ENCODE peak calls at places on chromosomes 6 and 20, in five cellular contexts. One of them, this sample, is unnamed.

GRCh38 chr6:9623985-9624384 is 790.9 kb downstream of the TFAP2A start:
- DNase-seq in sigmoid colon: no peak
- DNase-seq in fibroblast of lung: no peak
- DNase-seq in hepatocyte: no peak
- DNase-seq in left ventricle myocardium inferior: no peak
- DNase-seq in this sample: no peak

GRCh38 chr6:111995409-111995808 is 58.5 kb upstream of the CCN6 start:
- DNase-seq in fibroblast of lung: peak; percentile 60
- DNase-seq in left ventricle myocardium inferior: no peak
- DNase-seq in hepatocyte: no peak
- DNase-seq in sigmoid colon: no peak
- DNase-seq in this sample: no peak

GRCh38 chr20:35134472-35134871 is 12.7 kb downstream of the EDEM2 start:
- DNase-seq in hepatocyte: no peak
- DNase-seq in sigmoid colon: no peak
- DNase-seq in left ventricle myocardium inferior: peak; percentile 36
- DNase-seq in fibroblast of lung: peak; percentile 25
- DNase-seq in this sample: no peak

GRCh38 chr20:46512943-46513844 is at the start of gene ZNF334:
- DNase-seq in left ventricle myocardium inferior: peak; percentile 66
- DNase-seq in hepatocyte: peak; percentile 90
- DNase-seq in fibroblast of lung: peak; percentile 65
- DNase-seq in sigmoid colon: peak; percentile 76
- DNase-seq in this sample: no peak

GRCh38 chr20:64150756-64151633 is 13.3 kb upstream of the MYT1 start:
- DNase-seq in sigmoid colon: peak; percentile 26
- DNase-seq in left ventricle myocardium inferior: no peak
- DNase-seq in hepatocyte: no peak
- DNase-seq in fibroblast of lung: no peak
- DNase-seq in this sample: no peak

GRCh38 chr20:64140421-64140820 is 23.8 kb upstream of the MYT1 start:
- DNase-seq in sigmoid colon: peak; percentile 43
- DNase-seq in hepatocyte: peak; percentile 37
- DNase-seq in fibroblast of lung: no peak
- DNase-seq in left ventricle myocardium inferior: no peak
- DNase-seq in this sample: no peak

GRCh38 chr6:100818066-100818465 is 63.1 kb downstream of the ASCC3 start:
- DNase-seq in left ventricle myocardium inferior: no peak
- DNase-seq in fibroblast of lung: peak; percentile 13
- DNase-seq in hepatocyte: no peak
- DNase-seq in sigmoid colon: no peak
- DNase-seq in this sample: no peak

GRCh38 chr6:27814665-27815424 is 97.4 kb downstream of the OR2B2 start:
- DNase-seq in left ventricle myocardium inferior: no peak
- DNase-seq in hepatocyte: peak; percentile 87
- DNase-seq in fibroblast of lung: peak; percentile 99
- DNase-seq in sigmoid colon: peak; percentile 86
- DNase-seq in this sample: peak; percentile 79

GRCh38 chr6:136656121-136656520 is 105.9 kb upstream of the MAP7 start:
- DNase-seq in hepatocyte: no peak
- DNase-seq in fibroblast of lung: peak; percentile 42
- DNase-seq in sigmoid colon: no peak
- DNase-seq in left ventricle myocardium inferior: no peak
- DNase-seq in this sample: no peak

GRCh38 chr20:19786311-19786710 is 28.3 kb downstream of the RIN2 start:
- DNase-seq in left ventricle myocardium inferior: peak; percentile 59
- DNase-seq in hepatocyte: no peak
- DNase-seq in fibroblast of lung: peak; percentile 90
- DNase-seq in sigmoid colon: peak; percentile 63
- DNase-seq in this sample: no peak

GRCh38 chr6:79167931-79168694 is 66.4 kb downstream of the HMGN3 start:
- DNase-seq in sigmoid colon: no peak
- DNase-seq in left ventricle myocardium inferior: no peak
- DNase-seq in fibroblast of lung: peak; percentile 27
- DNase-seq in hepatocyte: no peak
- DNase-seq in this sample: no peak

GRCh38 chr6:17707371-17707651 is 586 bp upstream of the NUP153 start:
- DNase-seq in sigmoid colon: no peak
- DNase-seq in hepatocyte: no peak
- DNase-seq in left ventricle myocardium inferior: no peak
- DNase-seq in fibroblast of lung: no peak
- DNase-seq in this sample: no peak

GRCh38 chr6:170083236-170084051 is 207.4 kb downstream of the DLL1 start:
- DNase-seq in left ventricle myocardium inferior: peak; percentile 6
- DNase-seq in fibroblast of lung: no peak
- DNase-seq in sigmoid colon: no peak
- DNase-seq in hepatocyte: no peak
- DNase-seq in this sample: no peak

GRCh38 chr6:45421700-45422540 is 44.2 kb upstream of the SUPT3H start:
- DNase-seq in left ventricle myocardium inferior: peak; percentile 54
- DNase-seq in hepatocyte: peak; percentile 70
- DNase-seq in fibroblast of lung: peak; percentile 81
- DNase-seq in sigmoid colon: peak; percentile 78
- DNase-seq in this sample: peak; percentile 20

GRCh38 chr6:70673601-70674000 is 5.9 kb downstream of the SMAP1 start:
- DNase-seq in left ventricle myocardium inferior: no peak
- DNase-seq in hepatocyte: no peak
- DNase-seq in fibroblast of lung: peak; percentile 8
- DNase-seq in sigmoid colon: no peak
- DNase-seq in this sample: no peak

GRCh38 chr20:2234788-2235187 is 61.0 kb upstream of the TGM3 start:
- DNase-seq in left ventricle myocardium inferior: no peak
- DNase-seq in sigmoid colon: no peak
- DNase-seq in hepatocyte: no peak
- DNase-seq in fibroblast of lung: no peak
- DNase-seq in this sample: no peak

GRCh38 chr6:28490191-28490890 is 25.3 kb downstream of the GPX6 start:
- DNase-seq in sigmoid colon: no peak
- DNase-seq in hepatocyte: peak; percentile 56
- DNase-seq in fibroblast of lung: no peak
- DNase-seq in left ventricle myocardium inferior: no peak
- DNase-seq in this sample: no peak

GRCh38 chr20:24842591-24843442 is 106.3 kb upstream of the CST7 start:
- DNase-seq in fibroblast of lung: no peak
- DNase-seq in sigmoid colon: no peak
- DNase-seq in left ventricle myocardium inferior: no peak
- DNase-seq in hepatocyte: no peak
- DNase-seq in this sample: no peak

GRCh38 chr20:38975539-38976120 is 13.5 kb downstream of the DHX35 start:
- DNase-seq in fibroblast of lung: no peak
- DNase-seq in left ventricle myocardium inferior: no peak
- DNase-seq in sigmoid colon: no peak
- DNase-seq in hepatocyte: no peak
- DNase-seq in this sample: no peak

GRCh38 chr6:43668151-43669028 is 19.2 kb downstream of the MRPS18A start:
- DNase-seq in fibroblast of lung: peak; percentile 54
- DNase-seq in hepatocyte: peak; percentile 82
- DNase-seq in sigmoid colon: peak; percentile 74
- DNase-seq in left ventricle myocardium inferior: peak; percentile 61
- DNase-seq in this sample: peak; percentile 24

GRCh38 chr6:72787521-72788031 is 165.7 kb downstream of the KCNQ5 start:
- DNase-seq in fibroblast of lung: peak; percentile 68
- DNase-seq in sigmoid colon: no peak
- DNase-seq in left ventricle myocardium inferior: no peak
- DNase-seq in hepatocyte: peak; percentile 33
- DNase-seq in this sample: no peak

GRCh38 chr6:75882734-75883133 is 133.7 kb downstream of the MYO6 start:
- DNase-seq in hepatocyte: no peak
- DNase-seq in sigmoid colon: no peak
- DNase-seq in left ventricle myocardium inferior: no peak
- DNase-seq in fibroblast of lung: peak; percentile 87
- DNase-seq in this sample: no peak

GRCh38 chr6:106715922-106716321 is 86.5 kb downstream of the QRSL1 start:
- DNase-seq in hepatocyte: no peak
- DNase-seq in fibroblast of lung: no peak
- DNase-seq in left ventricle myocardium inferior: no peak
- DNase-seq in sigmoid colon: no peak
- DNase-seq in this sample: no peak

GRCh38 chr6:13355969-13356368 is 27.6 kb upstream of the TBC1D7 start:
- DNase-seq in left ventricle myocardium inferior: no peak
- DNase-seq in fibroblast of lung: no peak
- DNase-seq in hepatocyte: no peak
- DNase-seq in sigmoid colon: no peak
- DNase-seq in this sample: no peak

GRCh38 chr20:50471231-50471630 is 39.0 kb upstream of the PTPN1 start:
- DNase-seq in left ventricle myocardium inferior: no peak
- DNase-seq in hepatocyte: no peak
- DNase-seq in sigmoid colon: no peak
- DNase-seq in fibroblast of lung: no peak
- DNase-seq in this sample: no peak

GRCh38 chr6:7073810-7074525 is 33.8 kb upstream of the RREB1 start:
- DNase-seq in fibroblast of lung: no peak
- DNase-seq in left ventricle myocardium inferior: no peak
- DNase-seq in hepatocyte: no peak
- DNase-seq in sigmoid colon: no peak
- DNase-seq in this sample: peak; percentile 46

GRCh38 chr20:32006841-32007786 is 3.1 kb upstream of the CCM2L start:
- DNase-seq in fibroblast of lung: no peak
- DNase-seq in left ventricle myocardium inferior: no peak
- DNase-seq in hepatocyte: no peak
- DNase-seq in sigmoid colon: no peak
- DNase-seq in this sample: no peak

GRCh38 chr6:17313971-17314370 is 32.8 kb downstream of the RBM24 start:
- DNase-seq in sigmoid colon: no peak
- DNase-seq in left ventricle myocardium inferior: no peak
- DNase-seq in fibroblast of lung: no peak
- DNase-seq in hepatocyte: no peak
- DNase-seq in this sample: no peak

GRCh38 chr20:52684911-52685310 is 287.2 kb upstream of the TSHZ2 start:
- DNase-seq in fibroblast of lung: no peak
- DNase-seq in hepatocyte: no peak
- DNase-seq in left ventricle myocardium inferior: no peak
- DNase-seq in sigmoid colon: no peak
- DNase-seq in this sample: no peak

GRCh38 chr6:6277418-6277817 is 43.0 kb downstream of the F13A1 start:
- DNase-seq in hepatocyte: no peak
- DNase-seq in sigmoid colon: no peak
- DNase-seq in left ventricle myocardium inferior: no peak
- DNase-seq in fibroblast of lung: peak; percentile 3
- DNase-seq in this sample: no peak

GRCh38 chr6:170117111-170117972 is 173.5 kb downstream of the DLL1 start:
- DNase-seq in hepatocyte: no peak
- DNase-seq in fibroblast of lung: no peak
- DNase-seq in left ventricle myocardium inferior: peak; percentile 3
- DNase-seq in sigmoid colon: peak; percentile 34
- DNase-seq in this sample: no peak

GRCh38 chr20:50472693-50473610 is 37.2 kb upstream of the PTPN1 start:
- DNase-seq in hepatocyte: no peak
- DNase-seq in fibroblast of lung: no peak
- DNase-seq in left ventricle myocardium inferior: no peak
- DNase-seq in sigmoid colon: no peak
- DNase-seq in this sample: no peak

GRCh38 chr6:165770430-165771082 is 107.5 kb upstream of the PDE10A start:
- DNase-seq in hepatocyte: no peak
- DNase-seq in fibroblast of lung: no peak
- DNase-seq in sigmoid colon: no peak
- DNase-seq in left ventricle myocardium inferior: no peak
- DNase-seq in this sample: no peak

GRCh38 chr6:3830806-3831205 is 18.4 kb upstream of the FAM50B start:
- DNase-seq in left ventricle myocardium inferior: no peak
- DNase-seq in sigmoid colon: no peak
- DNase-seq in fibroblast of lung: no peak
- DNase-seq in hepatocyte: no peak
- DNase-seq in this sample: no peak

GRCh38 chr6:3831741-3832530 is 17.2 kb upstream of the FAM50B start:
- DNase-seq in sigmoid colon: no peak
- DNase-seq in fibroblast of lung: no peak
- DNase-seq in left ventricle myocardium inferior: no peak
- DNase-seq in hepatocyte: no peak
- DNase-seq in this sample: no peak

GRCh38 chr6:3825331-3825831 is 23.8 kb upstream of the FAM50B start:
- DNase-seq in left ventricle myocardium inferior: peak; percentile 63
- DNase-seq in fibroblast of lung: peak; percentile 42
- DNase-seq in sigmoid colon: peak; percentile 77
- DNase-seq in hepatocyte: peak; percentile 55
- DNase-seq in this sample: no peak

GRCh38 chr6:3825851-3826581 is 23.2 kb upstream of the FAM50B start:
- DNase-seq in sigmoid colon: peak; percentile 96
- DNase-seq in fibroblast of lung: peak; percentile 96
- DNase-seq in hepatocyte: peak; percentile 88
- DNase-seq in left ventricle myocardium inferior: peak; percentile 86
- DNase-seq in this sample: no peak

GRCh38 chr6:3829285-3829684 is 19.9 kb upstream of the FAM50B start:
- DNase-seq in hepatocyte: no peak
- DNase-seq in fibroblast of lung: no peak
- DNase-seq in sigmoid colon: no peak
- DNase-seq in left ventricle myocardium inferior: no peak
- DNase-seq in this sample: no peak
- H3K27me3 ChIP-seq in hepatocyte: no peaks in the 10 kb centered on the region
- H3K27me3 ChIP-seq in fibroblast of lung: no peaks in the 10 kb centered on the region
- H3K27me3 ChIP-seq in sigmoid colon: no peaks in the 10 kb centered on the region
- H3K27me3 ChIP-seq in left ventricle myocardium inferior: no peaks in the 10 kb centered on the region
- H3K27me3 ChIP-seq in this sample: no peaks in the 10 kb centered on the region

DNA sequence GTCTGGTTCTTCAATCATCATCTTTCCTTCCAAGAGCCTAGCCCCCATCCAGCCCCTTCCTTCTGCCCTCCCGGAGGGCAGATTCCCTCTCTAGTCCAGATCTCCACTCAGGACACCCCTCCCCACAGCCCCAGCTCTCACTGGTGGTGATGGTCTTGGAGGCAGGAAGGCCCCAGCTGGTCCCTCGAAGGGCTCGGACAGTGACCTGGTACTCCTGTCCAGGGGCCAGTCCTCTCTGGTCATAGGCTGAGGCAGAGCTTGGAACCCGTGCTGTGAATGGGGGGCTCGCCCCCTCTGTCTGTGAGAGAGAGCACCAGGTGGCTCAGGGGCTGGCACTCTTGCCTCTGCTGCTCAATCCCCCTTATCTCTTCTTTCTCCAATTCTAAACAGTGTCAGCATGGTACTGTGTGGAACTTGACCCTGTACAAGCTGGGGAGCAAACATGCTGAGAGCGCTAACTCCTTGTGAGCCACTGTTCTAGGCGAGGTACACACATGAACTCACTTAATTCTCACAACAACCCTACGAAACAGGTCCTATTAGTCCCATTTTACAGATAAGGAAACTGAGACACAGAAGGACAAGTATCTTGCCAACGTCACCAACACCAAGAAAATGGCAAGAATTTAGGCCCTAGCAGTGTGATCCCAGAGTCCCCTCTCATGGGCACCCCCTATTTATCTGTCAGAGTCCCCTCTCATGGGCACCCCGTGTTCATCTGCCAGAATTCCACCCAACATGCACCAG is 19.9 kb downstream of the TNXB start:
- DNase-seq in left ventricle myocardium inferior: no peak
- DNase-seq in sigmoid colon: peak; percentile 57
- DNase-seq in hepatocyte: no peak
- DNase-seq in fibroblast of lung: no peak
- DNase-seq in this sample: no peak
- H3K27ac ChIP-seq in left ventricle myocardium inferior: peak overlapping the region; percentile 80
- H3K27ac ChIP-seq in sigmoid colon: peak overlapping the region; percentile 67
- H3K27ac ChIP-seq in hepatocyte: peak overlapping the region; percentile 90
- H3K27ac ChIP-seq in fibroblast of lung: no peak overlapping the region
- H3K27ac ChIP-seq in this sample: no peak overlapping the region

GRCh38 chr20:1184638-1185315 is at the start of gene TMEM74B:
- DNase-seq in fibroblast of lung: no peak
- DNase-seq in hepatocyte: peak; percentile 34
- DNase-seq in sigmoid colon: no peak
- DNase-seq in left ventricle myocardium inferior: no peak
- DNase-seq in this sample: no peak
- H3K27me3 ChIP-seq in fibroblast of lung: peaks cover 43% of the 10 kb centered on the region
- H3K27me3 ChIP-seq in hepatocyte: peaks cover 16% of the 10 kb centered on the region
- H3K27me3 ChIP-seq in sigmoid colon: peaks cover 43% of the 10 kb centered on the region
- H3K27me3 ChIP-seq in left ventricle myocardium inferior: peaks cover 31% of the 10 kb centered on the region
- H3K27me3 ChIP-seq in this sample: peaks cover 13% of the 10 kb centered on the region

GRCh38 chr20:4101910-4102309 is 86.6 kb upstream of the RNF24 start:
- DNase-seq in hepatocyte: no peak
- DNase-seq in left ventricle myocardium inferior: no peak
- DNase-seq in sigmoid colon: no peak
- DNase-seq in fibroblast of lung: no peak
- DNase-seq in this sample: no peak
- H3K27ac ChIP-seq in hepatocyte: no peak overlapping the region
- H3K27ac ChIP-seq in left ventricle myocardium inferior: no peak overlapping the region
- H3K27ac ChIP-seq in sigmoid colon: no peak overlapping the region
- H3K27ac ChIP-seq in fibroblast of lung: no peak overlapping the region
- H3K27ac ChIP-seq in this sample: no peak overlapping the region